ENCODE peak calls at places on chromosomes 5 and 9, in seven cellular contexts. B is GM23338; J is CD4-positive, CD25-positive, alpha-beta regulatory T cell; X is effector memory CD4-positive, alpha-beta T cell; F is ascending aorta; E is stomach; G is CD8-positive, alpha-beta memory T cell. R is an unnamed sample. For H3K4me1 and H3K36me3, the result is how much of the 10 kb centered on the place peaks cover.

GRCh38 chr9:74117731-74118130 is 379.4 kb upstream of the RORB start:
- DNase-seq in X (no peak), J (no peak), F (no peak), B (no peak), E (no peak), G (no peak), R (no peak)

GRCh38 chr9:106800691-106801090 is 62.3 kb upstream of the ZNF462 start:
- DNase-seq in G (no peak), X (no peak), F (no peak), J (no peak), B (no peak), E (no peak), R (no peak)

GRCh38 chr9:83036043-83036442 is 26.9 kb downstream of the RASEF start:
- DNase-seq in J (no peak), G (no peak), E (no peak), X (no peak), B (no peak), F (no peak), R (no peak)

GRCh38 chr9:104992696-104993095 is 64.7 kb upstream of the ABCA1 start:
- DNase-seq in G (no peak), X (no peak), E (no peak), F (no peak), B (peak), J (no peak), R (no peak)

GRCh38 chr9:110561826-110562225 is 17.7 kb downstream of the SVEP1 start:
- DNase-seq in J (no peak), G (no peak), B (no peak), F (no peak), E (no peak), X (no peak), R (no peak)

GRCh38 chr9:6215562-6215961 is at the start of gene IL33:
- DNase-seq in E (no peak), G (no peak), X (no peak), F (no peak), J (no peak), B (no peak), R (no peak)

GRCh38 chr9:29214162-29214520 is 1640.9 kb upstream of the C9orf72 start:
- DNase-seq in E (peak), F (no peak), X (no peak), J (no peak), G (no peak), B (peak), R (no peak)

GRCh38 chr9:84670106-84670800 is 724 bp downstream of the NTRK2 start:
- DNase-seq in X (no peak), E (no peak), B (peak), J (no peak), F (peak), G (no peak), R (no peak)

GRCh38 chr5:96384353-96384752 is 48.7 kb downstream of the PCSK1 start:
- DNase-seq in B (no peak), G (no peak), J (no peak), F (peak), E (no peak), X (no peak), R (no peak)

GRCh38 chr9:86660146-86660545 is 287.2 kb downstream of the GAS1 start:
- DNase-seq in G (no peak), E (no peak), B (no peak), J (peak), X (no peak), F (no peak), R (no peak)

GRCh38 chr9:7980691-7981289 is 181.2 kb upstream of the DMAC1 start:
- DNase-seq in F (no peak), G (no peak), B (no peak), X (no peak), E (no peak), J (peak), R (no peak)

GRCh38 chr5:147452137-147452838 is 57.6 kb downstream of the DPYSL3 start:
- DNase-seq in G (no peak), X (no peak), F (no peak), B (peak), E (no peak), J (no peak), R (no peak)

GRCh38 chr5:16411741-16412455 is 53.7 kb downstream of the ZNF622 start:
- DNase-seq in G (no peak), X (no peak), F (no peak), E (no peak), J (no peak), B (no peak), R (no peak)

GRCh38 chr5:102971693-102972293 is 148.1 kb downstream of the GIN1 start:
- DNase-seq in X (no peak), J (peak), B (peak), G (no peak), F (no peak), E (no peak), R (no peak)

GRCh38 chr9:117008461-117008860 is 321.4 kb downstream of the TRIM32 start:
- DNase-seq in F (no peak), B (no peak), X (no peak), J (no peak), G (no peak), E (no peak), R (no peak)

GRCh38 chr5:168987540-168988300 is 313.2 kb downstream of the SLIT3 start:
- DNase-seq in G (peak), J (peak), X (peak), F (peak), E (peak), B (peak), R (peak)
- H3K4me1 ChIP-seq in G (under half), J (under half), X (under half), F (under half), E (under half), B (under half), R (under half)

GRCh38 chr9:114001410-114001685 is 76.8 kb downstream of the AMBP start:
- DNase-seq in J (no peak), F (no peak), B (no peak), E (peak), X (no peak), G (no peak), R (no peak)
- H3K36me3 ChIP-seq in J (under half), F (under half), B (under half), E (half or more), X (under half), G (under half), R (under half)

GRCh38 chr9:35792044-35792813 is 838 bp downstream of the NPR2 start:
- DNase-seq in E (no peak), F (no peak), B (no peak), X (no peak), G (no peak), J (no peak), R (no peak)
- H3K4me3 ChIP-seq in E (peak), F (peak), B (peak), X (no peak), G (no peak), J (no peak), R (no peak)

GRCh38 chr5:56706504-56706903 is 108.8 kb upstream of the MAP3K1 start:
- DNase-seq in J (no peak), B (no peak), E (no peak), X (no peak), G (no peak), F (no peak), R (no peak)

GRCh38 chr5:56705217-56705616 is 110.1 kb upstream of the MAP3K1 start:
- DNase-seq in G (no peak), F (no peak), B (no peak), J (no peak), X (no peak), E (no peak), R (no peak)

GRCh38 chr5:56700711-56701110 is 114.6 kb upstream of the MAP3K1 start:
- DNase-seq in E (no peak), F (no peak), G (no peak), X (no peak), B (no peak), J (peak), R (no peak)

GRCh38 chr5:56699588-56699987 is 115.8 kb upstream of the MAP3K1 start:
- DNase-seq in X (no peak), B (peak), J (no peak), E (no peak), F (no peak), G (no peak), R (no peak)

DNA sequence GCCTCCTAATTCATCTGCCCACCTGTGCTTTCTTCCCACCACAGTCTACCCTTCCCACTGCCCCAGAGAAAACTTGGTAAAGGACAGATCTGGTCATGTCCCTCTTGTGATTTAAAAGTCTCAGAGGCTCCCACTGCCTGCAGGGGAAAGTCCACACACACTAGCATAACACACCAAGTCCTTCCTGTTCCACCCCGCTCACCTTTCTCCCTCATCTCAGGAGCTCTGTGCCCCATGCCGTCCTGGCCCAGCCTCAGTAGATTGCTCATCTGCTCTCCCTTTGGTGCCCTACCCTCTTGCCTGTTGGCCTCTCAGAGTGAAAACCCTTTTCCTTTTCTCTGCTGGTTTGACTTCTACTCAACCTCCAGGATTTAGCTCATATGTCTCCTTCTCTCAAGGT is 111.4 kb upstream of the MAP3K1 start:
- DNase-seq in E (no peak), B (no peak), J (no peak), X (no peak), F (no peak), G (no peak), R (no peak)
- H3K4me1 ChIP-seq in E (under half), B (under half), J (under half), X (under half), F (under half), G (under half), R (under half)

GRCh38 chr9:92734931-92735906 is 29.4 kb downstream of the BICD2 start:
- DNase-seq in X (no peak), B (no peak), F (peak), J (no peak), E (no peak), G (peak), R (no peak)

GRCh38 chr9:92738661-92739081 is 26.0 kb downstream of the BICD2 start:
- DNase-seq in G (no peak), F (no peak), J (no peak), X (no peak), E (peak), B (no peak), R (no peak)

GRCh38 chr9:92737611-92738299 is 26.9 kb downstream of the BICD2 start:
- DNase-seq in J (no peak), B (no peak), G (no peak), X (no peak), F (no peak), E (no peak), R (no peak)

GRCh38 chr9:92736816-92737606 is 27.6 kb downstream of the BICD2 start:
- DNase-seq in B (no peak), G (no peak), X (no peak), J (no peak), F (no peak), E (no peak), R (no peak)

DNA sequence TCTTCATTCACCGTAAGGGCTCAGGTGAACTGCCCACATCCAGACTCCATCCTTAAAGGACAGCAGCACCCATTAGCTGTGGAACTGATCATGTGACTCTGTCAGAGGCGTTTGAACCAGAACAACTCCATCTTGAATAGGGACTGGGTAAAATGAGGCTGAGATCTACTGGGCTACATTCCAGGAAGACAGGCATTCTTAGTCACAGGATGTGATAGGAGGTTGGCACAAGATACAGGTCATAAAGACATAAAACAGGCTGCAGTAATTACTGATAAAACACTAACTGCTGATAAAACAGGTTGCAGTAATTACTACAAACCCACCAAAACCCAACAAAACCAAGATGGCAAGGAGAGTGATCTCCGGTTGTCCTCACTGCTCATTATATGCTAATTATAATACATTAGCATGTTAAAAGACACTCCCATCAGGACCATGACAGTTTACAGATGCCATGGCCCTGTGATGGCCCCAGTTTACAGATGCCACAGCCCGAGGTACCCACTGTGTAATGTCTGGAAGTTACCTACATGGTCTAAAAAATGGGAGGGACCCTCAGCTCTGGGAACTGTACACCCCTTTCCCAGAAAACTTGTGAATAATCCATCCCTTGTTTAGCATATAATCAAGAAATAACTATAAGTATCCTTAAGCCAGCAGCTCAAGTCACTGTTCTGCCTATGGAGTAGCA is 28.6 kb downstream of the BICD2 start:
- DNase-seq in E (no peak), X (no peak), B (no peak), J (no peak), G (no peak), F (no peak), R (no peak)
- H3K36me3 ChIP-seq in E (under half), X (under half), B (under half), J (under half), G (under half), F (under half), R (under half)

GRCh38 chr9:119736478-119737454 is 367.5 kb upstream of the BRINP1 start:
- DNase-seq in X (no peak), J (no peak), G (no peak), E (no peak), F (no peak), B (no peak), R (no peak)
- H3K4me3 ChIP-seq in X (no peak), J (no peak), G (no peak), E (no peak), F (no peak), B (no peak), R (no peak)

DNA sequence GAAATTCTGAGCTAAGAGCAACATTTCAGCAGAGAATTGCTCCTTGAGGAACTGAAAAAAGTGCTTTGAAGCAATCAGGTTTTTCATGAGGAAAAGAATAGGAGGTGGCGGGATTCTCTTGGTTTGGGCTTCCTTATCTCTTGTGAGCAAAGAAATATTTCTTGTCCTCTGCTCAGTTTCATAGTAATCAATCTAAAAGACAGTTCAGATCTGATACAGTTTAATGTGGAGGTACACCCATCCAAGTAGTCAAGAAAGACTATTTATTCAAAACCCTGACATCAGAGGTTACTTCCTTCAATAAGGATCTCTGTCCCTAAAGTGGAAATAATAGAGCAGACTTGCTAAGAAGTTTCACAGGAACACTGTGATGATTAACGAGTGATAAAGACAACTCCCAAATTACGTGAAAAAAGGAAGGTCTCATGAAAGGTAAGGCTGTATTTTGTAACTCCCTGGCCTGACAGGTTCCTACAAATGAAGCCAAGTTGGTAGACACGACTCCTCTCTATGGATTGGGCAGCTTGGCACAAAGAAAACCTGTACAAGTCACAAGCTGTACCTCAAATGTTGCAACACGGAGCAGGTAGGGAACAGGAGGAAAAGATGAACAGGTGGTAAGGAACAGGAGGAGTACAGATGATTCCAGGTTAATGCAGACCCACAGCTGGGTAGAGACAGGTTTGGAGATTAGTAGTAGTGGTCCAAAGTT is 94.1 kb downstream of the SUSD1 start:
- DNase-seq in X (no peak), J (no peak), G (no peak), E (no peak), F (no peak), B (no peak), R (no peak)
- H3K4me1 ChIP-seq in X (under half), J (under half), G (under half), E (under half), F (under half), B (under half), R (under half)

GRCh38 chr5:134541736-134542376 is 16.4 kb downstream of the JADE2 start:
- DNase-seq in B (peak), G (peak), E (peak), F (no peak), J (no peak), X (no peak), R (no peak)
- H3K36me3 ChIP-seq in B (under half), G (under half), E (half or more), F (half or more), J (half or more), X (under half), R (under half)

GRCh38 chr5:139378941-139379361 is 4.1 kb downstream of the SLC23A1 start:
- DNase-seq in X (no peak), E (no peak), J (no peak), B (no peak), F (no peak), G (no peak), R (no peak)
- H3K4me3 ChIP-seq in X (no peak), E (no peak), J (no peak), B (peak), F (no peak), G (no peak), R (no peak)

DNA sequence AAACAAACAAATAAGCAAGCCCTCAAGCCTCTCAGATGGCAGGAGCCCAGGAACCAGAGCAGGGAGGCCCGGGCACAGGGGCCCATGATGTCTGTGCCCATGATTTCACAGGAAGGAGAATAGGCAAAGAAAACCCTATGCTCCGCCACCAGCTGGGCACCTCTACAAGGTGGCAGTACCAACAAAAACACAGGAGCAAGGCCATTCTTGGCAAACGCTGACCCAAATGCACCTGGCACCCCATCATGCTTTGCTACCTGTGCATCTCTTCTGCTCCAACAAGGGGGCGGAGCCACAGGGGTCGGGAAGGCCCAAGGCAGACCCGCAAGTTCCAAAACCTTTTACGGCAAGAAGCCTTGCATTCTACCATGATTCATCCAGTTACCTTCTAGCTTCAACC is 3.1 kb downstream of the BRD3 start:
- DNase-seq in E (peak), G (peak), F (peak), X (no peak), B (peak), J (no peak), R (no peak)
- H3K4me1 ChIP-seq in E (half or more), G (under half), F (under half), X (under half), B (under half), J (under half), R (under half)

R was measured in naive thymus-derived CD4-positive, alpha-beta T cell.